ENCODE peak calls at places on chromosomes 12 and 14, in nine cellular contexts. K is heart right ventricle; O is CD8-positive, alpha-beta T cell; V is AG09309; X is heart left ventricle; Z is lung; Y is fibroblast of villous mesenchyme; F is left ventricle myocardium inferior; H is foreskin fibroblast. D is an unnamed sample.

GRCh38 chr14:73723799-73724621 is 9.8 kb upstream of the PNMA1 start:
- DNase-seq in K (peak), O (no peak), V (peak), X (peak), Z (peak), Y (peak), F (peak), H (peak), D (no peak)

GRCh38 chr14:38250316-38250715 is 5.6 kb downstream of the CLEC14A start:
- DNase-seq in K (no peak), O (no peak), V (no peak), X (no peak), Z (no peak), Y (no peak), F (no peak), H (peak), D (no peak)

GRCh38 chr14:98754343-98755025 is 517.5 kb downstream of the BCL11B start:
- DNase-seq in K (no peak), O (no peak), V (no peak), X (no peak), Z (peak), Y (no peak), F (no peak), H (no peak), D (peak)

GRCh38 chr12:106080786-106081185 is 58.0 kb downstream of the NUAK1 start:
- DNase-seq in K (no peak), O (no peak), V (no peak), X (no peak), Z (no peak), Y (no peak), F (no peak), H (no peak), D (no peak)

GRCh38 chr14:96876747-96877146 is 79.6 kb downstream of the VRK1 start:
- DNase-seq in K (no peak), O (no peak), V (no peak), X (no peak), Z (no peak), Y (no peak), F (no peak), H (no peak), D (no peak)

GRCh38 chr12:68510394-68510793 is 100.3 kb upstream of the RAP1B start:
- DNase-seq in K (no peak), O (no peak), V (no peak), X (no peak), Z (no peak), Y (no peak), F (no peak), H (no peak), D (no peak)

GRCh38 chr12:25811656-25812126 is 146.8 kb upstream of the RASSF8 start:
- DNase-seq in K (no peak), O (no peak), V (no peak), X (no peak), Z (no peak), Y (peak), F (no peak), H (peak), D (no peak)

GRCh38 chr12:124328116-124328515 is 33.2 kb downstream of the RFLNA start:
- DNase-seq in K (peak), O (no peak), V (no peak), X (peak), Z (no peak), Y (no peak), F (peak), H (no peak), D (no peak)

GRCh38 chr14:71324767-71325272 is 417.6 kb downstream of the PCNX1 start:
- DNase-seq in K (no peak), O (peak), V (no peak), X (no peak), Z (no peak), Y (peak), F (no peak), H (no peak), D (no peak)

GRCh38 chr14:103072595-103073366 is 11.2 kb upstream of the LBHD2 start:
- DNase-seq in K (no peak), O (no peak), V (no peak), X (no peak), Z (no peak), Y (no peak), F (no peak), H (no peak), D (no peak)

GRCh38 chr14:28773917-28774691 is 7.5 kb downstream of the FOXG1 start:
- DNase-seq in K (no peak), O (no peak), V (peak), X (no peak), Z (no peak), Y (peak), F (no peak), H (peak), D (peak)

GRCh38 chr14:30382221-30382620 is 176.7 kb upstream of the G2E3 start:
- DNase-seq in K (no peak), O (no peak), V (no peak), X (no peak), Z (no peak), Y (no peak), F (no peak), H (no peak), D (no peak)

GRCh38 chr14:20956376-20956976 is 1.2 kb downstream of the RNASE2 start:
- DNase-seq in K (no peak), O (no peak), V (no peak), X (no peak), Z (no peak), Y (no peak), F (no peak), H (no peak), D (no peak)

GRCh38 chr12:3200032-3200617 is 122.9 kb downstream of the TSPAN9 start:
- DNase-seq in K (peak), O (no peak), V (no peak), X (peak), Z (no peak), Y (peak), F (peak), H (peak), D (peak)

GRCh38 chr14:93946104-93946503 is 19.0 kb downstream of the FAM181A start:
- DNase-seq in K (no peak), O (no peak), V (no peak), X (no peak), Z (no peak), Y (peak), F (no peak), H (no peak), D (no peak)

GRCh38 chr14:100906420-100906819 is 2.9 kb upstream of the RTL1 start:
- DNase-seq in K (no peak), O (no peak), V (no peak), X (no peak), Z (no peak), Y (no peak), F (no peak), H (no peak), D (no peak)

GRCh38 chr12:106302401-106303201 is at the start of gene TCP11L2:
- DNase-seq in K (peak), O (peak), V (no peak), X (peak), Z (peak), Y (peak), F (peak), H (peak), D (no peak)

GRCh38 chr12:39476894-39477293 is 34.0 kb upstream of the KIF21A start:
- DNase-seq in K (no peak), O (no peak), V (no peak), X (no peak), Z (no peak), Y (no peak), F (no peak), H (no peak), D (no peak)

GRCh38 chr14:95196268-95196667 is 38.9 kb upstream of the DICER1 start:
- DNase-seq in K (no peak), O (no peak), V (no peak), X (no peak), Z (no peak), Y (no peak), F (no peak), H (no peak), D (no peak)

GRCh38 chr14:51507556-51508511 is 143.9 kb upstream of the FRMD6 start:
- DNase-seq in K (peak), O (no peak), V (peak), X (peak), Z (peak), Y (peak), F (peak), H (peak), D (peak)

GRCh38 chr14:51828017-51828797 is 32.2 kb upstream of the GNG2 start:
- DNase-seq in K (no peak), O (peak), V (no peak), X (peak), Z (no peak), Y (no peak), F (peak), H (peak), D (no peak)

GRCh38 chr14:103623883-103624482 is 5.0 kb upstream of the KLC1 start:
- DNase-seq in K (peak), O (no peak), V (no peak), X (peak), Z (peak), Y (peak), F (peak), H (no peak), D (no peak)

GRCh38 chr14:76293923-76294322 is 82.0 kb upstream of the ESRRB start:
- DNase-seq in K (no peak), O (no peak), V (no peak), X (no peak), Z (no peak), Y (no peak), F (no peak), H (no peak), D (no peak)

GRCh38 chr12:92107094-92107493 is 38.6 kb downstream of the BTG1 start:
- DNase-seq in K (no peak), O (no peak), V (no peak), X (no peak), Z (no peak), Y (no peak), F (no peak), H (no peak), D (no peak)

GRCh38 chr14:68479247-68479646 is 313.6 kb downstream of the ZFP36L1 start:
- DNase-seq in K (no peak), O (no peak), V (no peak), X (no peak), Z (no peak), Y (peak), F (no peak), H (no peak), D (no peak)

GRCh38 chr12:49537709-49538601 is 875 bp upstream of the KCNH3 start:
- DNase-seq in K (no peak), O (no peak), V (no peak), X (no peak), Z (no peak), Y (no peak), F (no peak), H (no peak), D (no peak)

GRCh38 chr12:6363330-6364036 is 11.9 kb downstream of the SCNN1A start:
- DNase-seq in K (peak), O (peak), V (no peak), X (peak), Z (no peak), Y (peak), F (peak), H (peak), D (no peak)

GRCh38 chr12:86914716-86915115 is 658.5 kb upstream of the MGAT4C start:
- DNase-seq in K (no peak), O (no peak), V (no peak), X (no peak), Z (no peak), Y (peak), F (no peak), H (no peak), D (peak)

GRCh38 chr12:38102197-38102596 is 214.4 kb upstream of the ALG10B start:
- DNase-seq in K (no peak), O (no peak), V (no peak), X (no peak), Z (no peak), Y (no peak), F (no peak), H (no peak), D (no peak)

GRCh38 chr14:72666610-72667009 is 227.3 kb downstream of the DPF3 start:
- DNase-seq in K (no peak), O (no peak), V (peak), X (no peak), Z (no peak), Y (peak), F (no peak), H (peak), D (peak)

GRCh38 chr12:24111101-24111500 is 161.6 kb upstream of the SOX5 start:
- DNase-seq in K (no peak), O (no peak), V (no peak), X (no peak), Z (no peak), Y (no peak), F (no peak), H (peak), D (no peak)

GRCh38 chr12:75979181-75979580 is 52.4 kb downstream of the PHLDA1 start:
- DNase-seq in K (no peak), O (no peak), V (no peak), X (no peak), Z (no peak), Y (peak), F (no peak), H (peak), D (peak)

GRCh38 chr14:52080817-52081755 is 12.2 kb upstream of the NID2 start:
- DNase-seq in K (no peak), O (no peak), V (peak), X (no peak), Z (no peak), Y (peak), F (no peak), H (peak), D (peak)

GRCh38 chr12:5733136-5733755 is 211.8 kb downstream of the ANO2 start:
- DNase-seq in K (no peak), O (no peak), V (no peak), X (no peak), Z (no peak), Y (no peak), F (no peak), H (no peak), D (no peak)

GRCh38 chr12:108806350-108806749 is 51.0 kb downstream of the SSH1 start:
- DNase-seq in K (no peak), O (no peak), V (no peak), X (no peak), Z (no peak), Y (peak), F (no peak), H (no peak), D (no peak)

GRCh38 chr14:72164420-72165150 is 232.4 kb downstream of the RGS6 start:
- DNase-seq in K (no peak), O (no peak), V (no peak), X (no peak), Z (no peak), Y (no peak), F (no peak), H (no peak), D (no peak)

GRCh38 chr12:13342971-13343370 is 146.4 kb downstream of the EMP1 start:
- DNase-seq in K (no peak), O (no peak), V (no peak), X (no peak), Z (no peak), Y (no peak), F (no peak), H (no peak), D (no peak)

GRCh38 chr12:100868487-100868886 is 73.9 kb downstream of the ANO4 start:
- DNase-seq in K (no peak), O (no peak), V (peak), X (no peak), Z (no peak), Y (peak), F (no peak), H (peak), D (no peak)

GRCh38 chr12:9740109-9740750 is 7.3 kb upstream of the CLECL1 start:
- DNase-seq in K (no peak), O (no peak), V (no peak), X (no peak), Z (no peak), Y (no peak), F (no peak), H (no peak), D (no peak)

GRCh38 chr12:99436584-99436983 is 211.0 kb upstream of the GARIN6 start:
- DNase-seq in K (no peak), O (no peak), V (no peak), X (no peak), Z (no peak), Y (no peak), F (no peak), H (no peak), D (no peak)

GRCh38 chr12:59803735-59804134 is 207.9 kb downstream of the SLC16A7 start:
- DNase-seq in K (no peak), O (no peak), V (no peak), X (no peak), Z (no peak), Y (peak), F (no peak), H (no peak), D (no peak)
- H3K4me3 ChIP-seq in K (no peak), O (no peak), V (no peak), X (no peak), Z (no peak), Y (peak), F (peak), H (no peak), D (no peak)

GRCh38 chr12:29241821-29242591 is 92.9 kb downstream of the FAR2 start:
- DNase-seq in K (peak), O (no peak), V (peak), X (peak), Z (peak), Y (peak), F (no peak), H (peak), D (peak)
- TF ChIP-seq CTCF in K (peak), O (no peak), V (peak), X (peak), Z (no peak), Y (no peak), F (peak), H (no peak), D (peak)

GRCh38 chr14:104765517-104765916 is 12.6 kb downstream of the SIVA1 start:
- DNase-seq in K (no peak), O (no peak), V (no peak), X (no peak), Z (no peak), Y (no peak), F (no peak), H (no peak), D (no peak)
- H3K4me3 ChIP-seq in K (no peak), O (no peak), V (no peak), X (no peak), Z (no peak), Y (no peak), F (no peak), H (no peak), D (no peak)

GRCh38 chr14:26163761-26164160 is 434.1 kb downstream of the NOVA1 start:
- DNase-seq in K (no peak), O (no peak), V (no peak), X (no peak), Z (no peak), Y (peak), F (no peak), H (no peak), D (peak)
- TF ChIP-seq CTCF in K (no peak), O (no peak), V (no peak), X (no peak), Z (no peak), Y (peak), F (peak), H (peak), D (peak)

GRCh38 chr12:54364413-54364812 is at the start of gene GPR84:
- DNase-seq in K (no peak), O (no peak), V (no peak), X (no peak), Z (no peak), Y (no peak), F (no peak), H (no peak), D (no peak)
- H3K4me3 ChIP-seq in K (no peak), O (no peak), V (no peak), X (no peak), Z (no peak), Y (no peak), F (no peak), H (no peak), D (no peak)

GRCh38 chr14:105290598-105291356 is 10.0 kb downstream of the BRF1 start:
- DNase-seq in K (no peak), O (no peak), V (no peak), X (no peak), Z (no peak), Y (no peak), F (no peak), H (no peak), D (no peak)
- TF ChIP-seq CTCF in K (no peak), O (no peak), V (no peak), X (peak), Z (no peak), Y (peak), F (no peak), H (no peak), D (peak)

DNA sequence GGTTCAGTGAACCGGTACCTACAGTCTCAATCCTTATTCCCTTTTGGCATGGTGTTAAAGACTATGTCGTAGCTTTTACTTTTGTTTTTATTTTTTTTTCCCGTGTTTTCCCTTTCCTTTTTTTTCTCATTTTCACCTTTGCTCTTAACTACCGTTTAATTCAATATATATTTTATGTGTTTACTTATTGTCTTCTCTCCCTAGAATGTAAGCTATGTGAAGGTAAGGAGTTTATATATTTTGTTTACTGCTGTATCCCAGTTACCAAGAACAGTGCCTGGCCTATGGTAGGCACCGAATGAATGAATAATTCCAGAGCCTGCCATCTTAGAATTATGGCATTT is 261 bp upstream of the MLH3 start:
- DNase-seq in K (no peak), O (no peak), V (no peak), X (no peak), Z (no peak), Y (no peak), F (no peak), H (no peak), D (no peak)
- H3K4me3 ChIP-seq in K (peak), O (peak), V (peak), X (peak), Z (no peak), Y (peak), F (peak), H (peak), D (peak)